ENCODE peak calls at places on chromosome 14, in seven cellular contexts. Y is uterus, H is mammary epithelial cell, F is fibroblast of lung, K is K562, O is ascending aorta, C is neural progenitor cell. L is an unnamed sample. For H3K4me1, the result is how much of the 10 kb centered on the place peaks cover.

GRCh38 chr14:88232783-88233182 is 90.3 kb downstream of the KCNK10 start:
- DNase-seq in C (peak), H (no peak), K (no peak), Y (no peak), F (no peak), O (no peak), L (no peak)

GRCh38 chr14:75559451-75560187 is 18.8 kb upstream of the FLVCR2 start:
- DNase-seq in K (no peak), O (no peak), F (peak), Y (no peak), H (peak), C (no peak), L (no peak)

GRCh38 chr14:92970233-92970625 is 47.3 kb downstream of the CHGA start:
- DNase-seq in H (no peak), Y (no peak), F (no peak), O (no peak), K (no peak), C (no peak), L (no peak)

GRCh38 chr14:92340071-92340470 is 17.1 kb downstream of the SLC24A4 start:
- DNase-seq in H (no peak), Y (no peak), O (no peak), K (no peak), F (no peak), C (no peak), L (no peak)

GRCh38 chr14:100622234-100622633 is 35.0 kb upstream of the BEGAIN start:
- DNase-seq in F (no peak), K (no peak), Y (peak), H (no peak), O (no peak), C (no peak), L (no peak)

GRCh38 chr14:103528158-103528511 is 861 bp upstream of the TRMT61A start:
- DNase-seq in O (no peak), F (peak), C (no peak), H (no peak), K (no peak), Y (no peak), L (no peak)

GRCh38 chr14:51520087-51520486 is 131.6 kb upstream of the FRMD6 start:
- DNase-seq in F (no peak), H (peak), C (no peak), K (no peak), O (no peak), Y (no peak), L (no peak)

GRCh38 chr14:75141967-75142366 is 15.1 kb upstream of the NEK9 start:
- DNase-seq in F (peak), O (no peak), C (peak), H (peak), Y (no peak), K (no peak), L (no peak)

GRCh38 chr14:51139221-51139681 is 44.3 kb upstream of the TRIM9 start:
- DNase-seq in C (no peak), Y (no peak), H (peak), O (no peak), K (no peak), F (peak), L (no peak)

GRCh38 chr14:74630881-74631690 is 19.0 kb upstream of the LTBP2 start:
- DNase-seq in H (no peak), C (peak), F (peak), Y (peak), O (no peak), K (no peak), L (no peak)

GRCh38 chr14:106874365-106874764 is 1348.0 kb downstream of the TMEM121 start:
- DNase-seq in K (no peak), H (no peak), O (no peak), C (no peak), Y (no peak), F (no peak), L (no peak)

GRCh38 chr14:94466706-94467370 is 9.2 kb downstream of the SERPINA9 start:
- DNase-seq in Y (no peak), F (no peak), K (no peak), C (no peak), H (peak), O (no peak), L (no peak)

GRCh38 chr14:27390130-27390529 is 792.3 kb upstream of the NOVA1 start:
- DNase-seq in F (no peak), O (no peak), H (no peak), C (peak), Y (no peak), K (no peak), L (no peak)

GRCh38 chr14:50714452-50715073 is 46.5 kb upstream of the SAV1 start:
- DNase-seq in O (no peak), Y (no peak), C (peak), H (peak), K (peak), F (peak), L (no peak)

GRCh38 chr14:79842270-79842669 is 369.0 kb downstream of the DIO2 start:
- DNase-seq in F (peak), H (peak), C (no peak), O (no peak), Y (peak), K (no peak), L (peak)

GRCh38 chr14:39175445-39176262 is 600 bp downstream of the PNN start:
- DNase-seq in F (no peak), H (peak), C (peak), K (peak), O (no peak), Y (no peak), L (no peak)

GRCh38 chr14:62696261-62696968 is 348.8 kb downstream of the KCNH5 start:
- DNase-seq in K (no peak), C (peak), H (no peak), Y (no peak), F (no peak), O (no peak), L (no peak)

GRCh38 chr14:89669209-89669608 is 252.2 kb upstream of the FOXN3 start:
- DNase-seq in K (no peak), O (peak), C (no peak), H (no peak), F (no peak), Y (no peak), L (peak)

GRCh38 chr14:73780391-73780790 is 66.2 kb upstream of the PNMA1 start:
- DNase-seq in O (no peak), C (no peak), K (no peak), Y (no peak), H (no peak), F (no peak), L (no peak)

GRCh38 chr14:100885196-100886030 is 18.1 kb downstream of the RTL1 start:
- DNase-seq in O (no peak), F (no peak), C (no peak), H (no peak), Y (no peak), K (no peak), L (peak)

GRCh38 chr14:57865450-57866198 is at the start of gene SLC35F4:
- DNase-seq in C (peak), H (peak), Y (no peak), F (no peak), O (no peak), K (peak), L (peak)

GRCh38 chr14:103510311-103511021 is 12.2 kb downstream of the CKB start:
- DNase-seq in H (no peak), O (no peak), Y (no peak), F (no peak), K (no peak), C (no peak), L (peak)

GRCh38 chr14:99604766-99605298 is 825 bp upstream of the CCDC85C start:
- DNase-seq in H (peak), F (no peak), K (peak), C (peak), O (no peak), Y (peak), L (no peak)

GRCh38 chr14:99602788-99603415 is 1.1 kb downstream of the CCDC85C start:
- DNase-seq in C (peak), F (no peak), O (no peak), Y (no peak), H (no peak), K (no peak), L (no peak)

GRCh38 chr14:99605299-99605961 is 1.4 kb upstream of the CCDC85C start:
- DNase-seq in F (no peak), Y (peak), K (peak), H (peak), O (no peak), C (peak), L (peak)

GRCh38 chr14:99603471-99603933 is 505 bp downstream of the CCDC85C start:
- DNase-seq in C (peak), O (no peak), K (peak), Y (peak), F (no peak), H (peak), L (no peak)

GRCh38 chr14:99603965-99604765 is at the start of gene CCDC85C:
- DNase-seq in O (peak), Y (peak), H (peak), K (peak), C (peak), F (peak), L (peak)
- H3K4me1 ChIP-seq in O (under half), Y (under half), H (under half), K (under half), C (under half), F (under half), L (under half)

DNA sequence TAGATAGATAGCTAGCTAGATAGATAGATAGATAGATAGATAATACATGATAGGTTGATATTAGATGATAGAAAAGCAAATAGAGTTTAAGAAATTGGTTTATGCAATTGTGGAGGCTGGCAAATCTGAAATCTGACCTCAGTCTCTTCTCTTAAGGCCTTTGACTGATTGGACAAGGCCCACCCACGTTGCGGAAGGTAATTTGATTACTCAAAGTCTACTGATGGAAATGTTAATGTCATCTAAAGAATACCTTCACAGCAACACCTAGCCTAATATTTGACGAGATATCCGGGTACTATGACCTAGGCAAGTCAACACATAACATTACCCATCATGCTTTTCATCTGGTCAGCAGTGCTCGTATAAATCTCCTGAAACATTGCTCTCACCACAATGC is 190.4 kb downstream of the ZFP36L1 start:
- DNase-seq in O (no peak), Y (no peak), H (no peak), K (no peak), F (no peak), C (no peak), L (peak)
- H3K4me1 ChIP-seq in O (under half), Y (under half), H (under half), K (under half), F (under half), C (half or more), L (under half)

DNA sequence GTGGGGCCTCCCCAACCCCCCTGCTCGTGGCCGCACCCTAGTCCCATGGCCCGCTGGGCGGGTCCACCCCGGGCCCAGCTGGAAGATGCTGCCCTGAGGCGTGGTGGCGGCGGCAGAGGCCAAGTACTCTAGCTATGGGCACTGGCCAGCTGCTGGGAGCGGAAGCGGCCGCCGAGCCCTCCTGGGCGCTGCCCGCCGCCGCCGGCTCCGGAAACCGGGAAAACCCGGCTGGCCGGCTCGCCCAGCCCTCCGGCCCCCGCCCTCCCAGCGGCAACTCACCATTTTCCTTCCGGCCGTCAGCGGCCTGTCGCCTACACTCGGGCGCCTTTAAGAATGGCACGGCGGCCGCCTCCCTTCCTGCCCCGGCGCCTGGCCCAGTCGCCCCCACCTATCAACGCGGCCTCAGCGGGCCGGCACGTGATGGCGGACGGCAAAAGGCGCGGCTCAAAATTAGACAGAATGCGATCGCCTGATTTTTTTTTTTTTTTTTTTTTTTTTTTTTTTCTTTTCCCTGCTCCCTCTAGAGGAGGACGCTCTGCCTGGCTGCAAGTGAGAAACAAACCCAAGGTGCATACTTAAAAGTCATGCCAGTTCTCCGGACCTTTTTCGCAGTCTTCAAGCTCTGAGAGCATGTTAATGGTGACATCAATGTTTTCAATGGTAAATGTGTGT is at the start of gene GMFB:
- DNase-seq in F (peak), H (peak), O (peak), C (peak), Y (peak), K (peak), L (peak)
- H3K4me1 ChIP-seq in F (under half), H (under half), O (under half), C (under half), Y (under half), K (under half), L (under half)

GRCh38 chr14:98174031-98174430 is 1098.0 kb downstream of the BCL11B start:
- DNase-seq in C (no peak), F (no peak), Y (no peak), O (no peak), H (no peak), K (no peak), L (no peak)

GRCh38 chr14:98170580-98170979 is 1101.4 kb downstream of the BCL11B start:
- DNase-seq in O (no peak), C (no peak), F (no peak), H (no peak), K (no peak), Y (no peak), L (no peak)

GRCh38 chr14:98173291-98173690 is 1098.7 kb downstream of the BCL11B start:
- DNase-seq in O (no peak), C (no peak), K (no peak), F (no peak), H (no peak), Y (no peak), L (no peak)

GRCh38 chr14:98171654-98172053 is 1100.3 kb downstream of the BCL11B start:
- DNase-seq in Y (no peak), K (no peak), F (no peak), C (no peak), O (no peak), H (no peak), L (no peak)

DNA sequence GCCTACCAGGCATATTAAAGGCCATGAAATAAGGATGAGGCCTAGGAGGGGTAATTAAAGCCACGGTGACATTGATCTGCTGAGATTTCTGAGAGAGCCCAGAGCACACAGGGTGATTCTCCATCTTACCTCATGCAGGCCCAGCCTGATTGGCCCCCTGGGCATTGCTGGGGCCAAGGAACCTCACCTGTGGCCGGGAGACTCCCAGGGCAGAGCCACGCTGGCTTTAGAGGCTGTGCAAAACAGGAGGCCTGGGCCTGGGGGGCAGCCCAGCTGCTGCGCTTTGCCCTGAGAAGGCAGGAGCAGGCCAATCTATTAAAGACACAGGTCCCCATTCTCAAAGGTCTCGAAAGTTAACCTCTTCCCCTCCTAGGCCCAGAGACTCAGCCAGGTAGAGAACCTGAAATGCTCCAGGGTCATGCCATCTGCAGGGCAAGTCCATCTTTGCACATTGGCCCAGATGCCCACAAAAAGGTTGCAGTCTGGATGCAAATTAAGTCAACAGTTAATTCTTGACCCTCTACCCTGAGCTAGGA is 1099.7 kb downstream of the BCL11B start:
- DNase-seq in K (no peak), C (no peak), H (no peak), Y (no peak), O (no peak), F (no peak), L (no peak)
- H3K4me1 ChIP-seq in K (under half), C (under half), H (under half), Y (under half), O (under half), F (under half), L (under half)

GRCh38 chr14:22509751-22510300 is 79.2 kb downstream of the DAD1 start:
- DNase-seq in H (no peak), Y (no peak), F (no peak), C (peak), K (no peak), O (no peak), L (no peak)

GRCh38 chr14:22508662-22509035 is 80.4 kb downstream of the DAD1 start:
- DNase-seq in K (no peak), F (no peak), O (no peak), C (peak), H (no peak), Y (no peak), L (no peak)

GRCh38 chr14:22506778-22507351 is 82.2 kb downstream of the DAD1 start:
- DNase-seq in C (no peak), H (no peak), O (no peak), K (no peak), F (no peak), Y (no peak), L (no peak)

GRCh38 chr14:22509036-22509709 is 79.9 kb downstream of the DAD1 start:
- DNase-seq in O (no peak), H (no peak), Y (no peak), K (no peak), F (no peak), C (no peak), L (no peak)

DNA sequence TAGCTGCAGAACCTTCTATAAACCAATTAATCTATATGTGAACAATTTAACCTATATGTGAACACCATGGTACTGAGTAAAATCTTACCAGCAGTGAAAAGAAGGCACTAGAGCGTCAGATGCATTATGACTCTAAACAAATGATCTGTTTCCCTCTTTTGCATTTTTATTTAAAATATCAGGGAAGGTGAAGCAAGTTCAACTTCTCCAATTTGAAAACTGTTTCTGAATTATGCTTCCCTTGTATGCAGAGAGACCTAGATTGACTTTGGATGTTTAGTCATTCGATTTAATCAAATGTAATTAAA is 80.9 kb downstream of the DAD1 start:
- DNase-seq in K (no peak), F (no peak), Y (no peak), H (no peak), O (no peak), C (no peak), L (no peak)
- H3K4me1 ChIP-seq in K (under half), F (under half), Y (under half), H (under half), O (under half), C (under half), L (under half)

GRCh38 chr14:104697892-104698583 is 8.6 kb downstream of the INF2 start:
- DNase-seq in O (no peak), K (no peak), C (peak), F (no peak), Y (no peak), H (no peak), L (no peak)
- H3K4me1 ChIP-seq in O (under half), K (under half), C (under half), F (under half), Y (under half), H (half or more), L (half or more)

DNA sequence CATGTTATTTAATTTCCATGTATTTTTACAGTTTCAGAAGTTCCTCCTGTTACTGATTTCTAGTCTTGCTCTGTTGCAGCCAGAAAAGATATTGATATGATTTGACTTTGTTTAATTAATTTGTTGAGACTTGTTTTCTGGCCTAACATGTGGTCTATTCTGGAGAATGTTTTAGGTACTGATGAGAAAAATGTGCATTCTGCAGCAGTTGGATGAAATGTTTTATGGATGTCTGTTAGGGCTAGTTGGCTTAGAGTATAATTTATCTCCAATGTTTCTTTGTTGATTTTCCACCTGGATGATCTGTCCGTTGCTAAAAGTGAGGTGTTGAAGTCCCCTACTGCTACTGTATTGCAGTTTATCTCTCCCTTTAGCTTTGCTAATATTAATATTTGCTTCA is 54.4 kb downstream of the GPR137C start:
- DNase-seq in H (no peak), O (no peak), Y (no peak), C (no peak), K (no peak), F (no peak), L (no peak)
- H3K4me1 ChIP-seq in H (under half), O (under half), Y (under half), C (under half), K (under half), F (under half), L (under half)

GRCh38 chr14:71398450-71398849 is 491.2 kb downstream of the PCNX1 start:
- DNase-seq in C (no peak), H (no peak), Y (no peak), K (no peak), O (no peak), F (no peak), L (no peak)
- H3K4me1 ChIP-seq in C (under half), H (under half), Y (under half), K (under half), O (under half), F (under half), L (under half)